ENCODE peak calls at places on chromosomes 1 and 21, in nine cellular contexts. B, J, T, L, Z, I, V, G and Y are unnamed samples.

GRCh38 chr21:14725219-14725618 is 179.1 kb upstream of the SAMSN1 start:
- DNase-seq in B (no peak), J (no peak), T (no peak), L (no peak), Z (no peak), I (no peak), V (no peak), G (no peak), Y (no peak)

GRCh38 chr1:234782821-234783220 is 172.8 kb upstream of the IRF2BP2 start:
- DNase-seq in B (no peak), J (peak), T (no peak), L (no peak), Z (no peak), I (no peak), V (peak), G (no peak), Y (peak)

GRCh38 chr1:168550971-168551370 is 7.2 kb upstream of the XCL2 start:
- DNase-seq in B (no peak), J (no peak), T (no peak), L (no peak), Z (no peak), I (no peak), V (no peak), G (no peak), Y (no peak)

GRCh38 chr1:29644812-29645211 is 408.5 kb downstream of the PTPRU start:
- DNase-seq in B (no peak), J (peak), T (no peak), L (no peak), Z (no peak), I (no peak), V (no peak), G (no peak), Y (peak)

GRCh38 chr1:9235123-9235513 is 544 bp downstream of the H6PD start:
- DNase-seq in B (no peak), J (peak), T (peak), L (no peak), Z (no peak), I (peak), V (no peak), G (peak), Y (no peak)

GRCh38 chr1:110872745-110873435 is at the start of gene CD53:
- DNase-seq in B (no peak), J (no peak), T (no peak), L (peak), Z (peak), I (no peak), V (no peak), G (no peak), Y (no peak)

GRCh38 chr1:69524010-69524409 is 43.7 kb upstream of the LRRC7 start:
- DNase-seq in B (no peak), J (no peak), T (no peak), L (no peak), Z (no peak), I (peak), V (no peak), G (no peak), Y (no peak)

GRCh38 chr1:201137579-201138310 is 10.8 kb upstream of the ASCL5 start:
- DNase-seq in B (peak), J (peak), T (no peak), L (no peak), Z (no peak), I (peak), V (no peak), G (peak), Y (no peak)

GRCh38 chr1:10909697-10910489 is 102.6 kb upstream of the TARDBP start:
- DNase-seq in B (no peak), J (no peak), T (peak), L (peak), Z (peak), I (no peak), V (no peak), G (peak), Y (no peak)

GRCh38 chr21:15064576-15065380 is at the start of gene NRIP1:
- DNase-seq in B (peak), J (peak), T (peak), L (peak), Z (peak), I (peak), V (peak), G (peak), Y (peak)

GRCh38 chr1:192702212-192702993 is 66.5 kb downstream of the RGS13 start:
- DNase-seq in B (no peak), J (no peak), T (no peak), L (no peak), Z (no peak), I (peak), V (no peak), G (no peak), Y (no peak)

GRCh38 chr1:109201123-109201703 is 12.5 kb upstream of the SARS1 start:
- DNase-seq in B (peak), J (no peak), T (peak), L (peak), Z (no peak), I (peak), V (no peak), G (peak), Y (no peak)

GRCh38 chr1:231338270-231339128 is at the start of gene SPRTN:
- DNase-seq in B (no peak), J (no peak), T (no peak), L (peak), Z (no peak), I (peak), V (no peak), G (no peak), Y (no peak)

GRCh38 chr1:84061336-84061735 is 62.4 kb upstream of the TTLL7 start:
- DNase-seq in B (no peak), J (no peak), T (no peak), L (no peak), Z (no peak), I (no peak), V (no peak), G (no peak), Y (no peak)

GRCh38 chr1:57707631-57708030 is 283.8 kb upstream of the DAB1 start:
- DNase-seq in B (no peak), J (no peak), T (no peak), L (no peak), Z (no peak), I (no peak), V (no peak), G (no peak), Y (no peak)

GRCh38 chr1:59716551-59717231 is 98.1 kb upstream of the HOOK1 start:
- DNase-seq in B (no peak), J (no peak), T (no peak), L (no peak), Z (no peak), I (no peak), V (no peak), G (no peak), Y (no peak)

GRCh38 chr1:85453640-85454194 is 11.2 kb downstream of the DDAH1 start:
- DNase-seq in B (no peak), J (no peak), T (no peak), L (no peak), Z (no peak), I (no peak), V (no peak), G (no peak), Y (no peak)

GRCh38 chr1:221887091-221887746 is 145.3 kb upstream of the DUSP10 start:
- DNase-seq in B (no peak), J (peak), T (no peak), L (no peak), Z (no peak), I (peak), V (peak), G (peak), Y (no peak)

GRCh38 chr21:29501451-29501850 is 202.7 kb downstream of the BACH1 start:
- DNase-seq in B (no peak), J (no peak), T (no peak), L (no peak), Z (no peak), I (peak), V (no peak), G (no peak), Y (no peak)

GRCh38 chr1:34500451-34500850 is 254.4 kb upstream of the GJB5 start:
- DNase-seq in B (no peak), J (no peak), T (peak), L (peak), Z (no peak), I (no peak), V (no peak), G (peak), Y (no peak)

GRCh38 chr1:3219005-3219724 is 150.2 kb downstream of the PRDM16 start:
- DNase-seq in B (peak), J (peak), T (peak), L (no peak), Z (no peak), I (peak), V (peak), G (no peak), Y (no peak)

GRCh38 chr1:224076407-224076806 is 37.5 kb upstream of the FBXO28 start:
- DNase-seq in B (no peak), J (no peak), T (no peak), L (no peak), Z (no peak), I (no peak), V (no peak), G (no peak), Y (no peak)

GRCh38 chr1:210332233-210332632 is 3.5 kb downstream of the HHAT start:
- DNase-seq in B (no peak), J (no peak), T (no peak), L (no peak), Z (no peak), I (no peak), V (no peak), G (no peak), Y (no peak)

DNA sequence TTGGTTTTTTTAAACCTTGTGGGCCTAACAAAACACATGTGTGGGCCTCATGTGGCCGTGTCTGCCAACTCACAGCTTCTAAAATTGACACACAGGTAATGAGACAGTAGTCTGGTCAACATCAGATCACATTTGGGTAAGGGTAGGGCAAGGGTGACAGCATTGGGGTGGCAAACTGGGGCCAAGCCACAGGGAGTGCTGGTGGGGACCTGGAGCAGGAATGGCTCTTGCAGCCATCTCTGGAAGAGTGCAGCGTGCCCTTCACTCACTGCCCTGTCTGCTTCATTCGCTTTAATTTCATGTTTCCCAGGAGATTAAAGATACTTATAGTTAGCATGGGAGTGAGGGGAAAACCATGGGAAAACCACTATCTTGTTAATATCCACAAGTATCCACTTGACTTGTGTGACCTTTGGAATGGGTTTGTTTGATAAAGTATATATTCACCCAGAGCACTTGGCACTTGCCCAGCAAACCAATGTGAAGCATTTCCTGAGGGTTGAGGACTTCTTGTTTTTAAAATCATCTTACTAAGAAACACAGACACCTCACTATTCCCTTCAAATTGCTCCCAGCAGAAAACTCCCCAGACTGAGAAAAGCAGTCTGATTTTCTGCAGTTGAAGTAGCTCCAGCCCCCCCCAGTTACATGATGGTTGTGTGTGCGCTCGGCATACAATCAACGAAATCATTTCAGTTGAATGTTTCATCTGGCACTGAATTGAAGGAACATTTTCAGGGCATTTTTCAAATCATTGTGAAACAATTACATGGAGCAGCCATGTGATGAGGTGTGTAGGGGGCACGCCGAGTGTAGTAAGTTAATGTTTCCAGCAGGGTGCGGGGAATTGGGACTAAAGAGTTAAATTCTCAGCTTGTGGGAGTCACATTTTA is 175.7 kb downstream of the VPS13D start:
- DNase-seq in B (no peak), J (peak), T (no peak), L (no peak), Z (no peak), I (peak), V (peak), G (no peak), Y (no peak)
- TF ChIP-seq CTCF in B (no peak), J (peak), T (peak), L (no peak), Z (no peak), I (no peak), V (peak), G (no peak), Y (peak)

GRCh38 chr1:87167855-87168630 is 160.6 kb upstream of the LMO4 start:
- DNase-seq in B (no peak), J (no peak), T (no peak), L (no peak), Z (no peak), I (no peak), V (no peak), G (no peak), Y (no peak)
- TF ChIP-seq CTCF in B (peak), J (no peak), T (peak), L (no peak), Z (no peak), I (no peak), V (peak), G (no peak), Y (peak)

DNA sequence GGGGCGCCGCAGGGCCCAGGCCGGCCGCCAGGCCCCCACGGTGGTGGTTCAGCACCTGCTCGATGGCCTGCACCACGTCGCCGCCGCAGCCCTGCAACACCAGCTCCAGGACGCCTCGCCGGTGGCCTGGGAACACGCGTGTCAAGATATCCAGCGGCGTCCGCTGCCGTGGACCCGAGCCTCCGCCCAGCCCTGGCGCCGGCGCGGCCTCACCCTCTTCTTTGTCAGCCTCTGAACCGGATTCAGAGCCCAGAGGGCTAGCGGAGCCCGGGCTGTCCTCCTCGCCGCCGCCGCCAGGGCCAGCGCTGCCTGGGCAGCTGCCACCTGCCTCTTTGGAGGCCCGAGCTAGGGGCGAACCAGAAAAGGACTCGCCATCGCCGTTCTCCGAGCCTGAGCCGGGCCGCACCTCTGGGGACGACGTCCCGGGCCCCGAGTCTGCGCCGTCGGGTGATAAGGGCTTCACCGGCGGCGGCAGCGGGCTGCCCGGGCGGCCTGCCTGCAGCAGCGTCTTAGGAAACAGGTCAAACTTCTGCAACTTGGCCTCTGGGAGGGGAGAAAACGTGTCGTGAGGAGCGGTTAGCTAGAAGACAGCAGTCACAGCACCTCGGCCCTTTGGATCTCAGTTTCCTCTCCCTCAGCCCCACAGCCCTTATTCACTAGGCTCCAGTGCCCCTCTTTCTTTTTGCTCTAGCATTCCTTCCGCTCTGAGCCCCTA is 3.9 kb downstream of the DMRTA2 start:
- DNase-seq in B (no peak), J (no peak), T (no peak), L (no peak), Z (peak), I (no peak), V (no peak), G (no peak), Y (peak)
- TF ChIP-seq CTCF in B (no peak), J (no peak), T (peak), L (no peak), Z (no peak), I (no peak), V (no peak), G (no peak), Y (peak)

DNA sequence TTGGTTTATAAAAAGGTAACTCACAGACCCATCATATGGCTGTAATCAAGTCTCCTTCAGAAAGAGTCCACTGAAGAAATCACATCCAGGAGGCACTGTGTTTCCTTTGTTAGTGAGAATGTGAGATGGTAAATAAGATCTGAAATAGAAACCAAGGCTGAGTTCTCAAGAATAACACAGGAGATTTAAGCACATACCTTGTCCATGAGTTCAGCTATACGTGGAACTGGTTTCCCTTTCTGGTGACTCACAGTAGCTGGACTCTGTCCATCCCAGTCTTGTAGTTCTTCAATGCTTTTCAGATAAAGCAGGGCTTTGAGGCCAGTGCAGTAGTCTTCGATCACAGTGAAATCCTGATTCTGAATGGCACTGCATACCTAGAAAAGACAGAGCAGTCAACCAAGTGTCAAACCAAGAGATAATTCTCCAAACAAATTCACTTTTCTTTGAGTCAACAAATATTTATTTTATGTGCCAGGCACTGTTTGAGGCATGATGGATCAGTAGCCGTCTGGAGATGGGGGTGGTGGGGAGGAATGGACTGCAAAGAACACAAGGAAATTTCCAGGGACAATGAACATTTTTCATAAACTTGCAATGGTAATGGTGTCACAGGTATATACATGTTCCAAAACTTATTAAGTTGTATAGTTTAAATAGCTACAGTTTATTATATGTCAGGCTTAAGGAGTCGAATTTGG is 471.4 kb downstream of the PTBP2 start:
- DNase-seq in B (no peak), J (no peak), T (no peak), L (peak), Z (no peak), I (peak), V (peak), G (peak), Y (no peak)
- TF ChIP-seq CTCF in B (no peak), J (no peak), T (no peak), L (no peak), Z (no peak), I (no peak), V (no peak), G (no peak), Y (no peak)

GRCh38 chr21:41065539-41065938 is 102.4 kb upstream of the BACE2 start:
- DNase-seq in B (no peak), J (no peak), T (no peak), L (no peak), Z (no peak), I (no peak), V (no peak), G (no peak), Y (no peak)

GRCh38 chr21:41068411-41069304 is 99.3 kb upstream of the BACE2 start:
- DNase-seq in B (peak), J (peak), T (peak), L (peak), Z (peak), I (peak), V (peak), G (peak), Y (peak)

GRCh38 chr21:41064325-41064724 is 103.6 kb upstream of the BACE2 start:
- DNase-seq in B (no peak), J (no peak), T (no peak), L (no peak), Z (no peak), I (no peak), V (peak), G (no peak), Y (no peak)

GRCh38 chr21:41064951-41065350 is 103.0 kb upstream of the BACE2 start:
- DNase-seq in B (no peak), J (no peak), T (no peak), L (no peak), Z (no peak), I (no peak), V (no peak), G (no peak), Y (no peak)

DNA sequence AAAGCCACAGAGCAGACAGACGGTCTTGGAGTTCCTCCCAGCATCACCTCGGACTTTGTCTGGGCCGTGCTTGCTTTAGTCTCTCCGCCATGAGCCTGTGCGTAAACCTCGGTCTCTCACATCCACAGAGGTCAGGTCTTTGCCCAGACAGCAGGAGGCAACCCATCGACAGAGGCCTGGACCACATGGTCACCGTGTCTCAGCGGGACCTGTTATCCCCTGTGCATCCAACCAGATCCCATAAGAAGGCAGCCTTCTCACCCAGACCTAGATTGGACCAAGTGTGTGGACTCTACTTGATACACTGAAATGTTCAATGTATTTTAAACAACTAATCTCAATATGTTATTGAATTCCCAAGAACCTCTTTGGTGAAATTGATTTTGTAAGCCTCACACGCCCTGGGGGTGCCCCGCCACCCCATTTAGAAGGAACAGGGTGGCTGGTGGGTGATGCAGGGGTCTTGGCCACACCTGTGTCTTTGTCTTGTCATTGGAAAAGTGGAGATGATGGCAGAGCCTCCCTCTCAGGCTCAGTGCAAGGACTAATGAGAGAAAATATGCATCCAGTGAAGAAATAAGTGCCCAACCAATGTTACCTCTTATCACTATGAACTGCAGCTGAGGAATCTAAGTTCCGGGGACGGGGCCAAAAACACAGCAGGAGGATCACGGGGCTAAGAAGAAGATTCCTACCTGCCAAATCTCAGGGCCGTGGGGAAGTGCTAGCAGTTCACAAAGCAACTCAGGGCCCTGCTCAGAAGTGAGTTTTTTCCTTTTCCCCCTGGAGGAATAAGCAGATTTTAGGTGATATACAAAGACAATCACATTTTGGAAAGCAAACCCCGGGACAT is 101.6 kb upstream of the BACE2 start:
- DNase-seq in B (no peak), J (no peak), T (no peak), L (no peak), Z (no peak), I (no peak), V (no peak), G (no peak), Y (no peak)
- TF ChIP-seq CTCF in B (no peak), J (no peak), T (no peak), L (no peak), Z (no peak), I (no peak), V (no peak), G (no peak), Y (no peak)

DNA sequence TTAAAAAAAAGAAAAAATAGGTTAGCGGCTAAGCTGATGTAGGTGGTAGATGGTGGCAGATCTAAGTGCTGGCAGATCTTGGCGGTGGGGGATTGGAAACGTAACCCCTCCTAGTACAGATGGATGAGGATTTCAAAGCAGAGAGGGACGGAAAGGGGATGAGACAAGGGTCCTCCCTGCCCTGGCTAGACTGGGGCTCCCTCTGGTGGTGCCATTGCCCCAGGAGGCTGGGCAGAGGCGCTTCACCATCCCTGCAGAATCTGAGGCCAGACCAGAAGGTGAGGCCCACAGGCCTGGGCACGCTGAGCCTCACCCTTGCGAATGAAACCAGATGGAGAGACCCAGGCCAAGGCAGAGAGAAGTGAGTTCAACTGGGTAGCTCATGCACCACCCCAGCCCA is 7.0 kb upstream of the PLEKHA6 start:
- DNase-seq in B (no peak), J (no peak), T (no peak), L (peak), Z (no peak), I (no peak), V (no peak), G (no peak), Y (no peak)
- TF ChIP-seq CTCF in B (peak), J (no peak), T (peak), L (peak), Z (no peak), I (peak), V (no peak), G (no peak), Y (peak)